ENCODE peak calls at places on chromosomes 13 and 19, in six cellular contexts. H is esophagus squamous epithelium, N is tibial nerve, Q is K562, K is spleen, Y is prostate gland. U is an unnamed sample. For H3K4me1, the result is how much of the 10 kb centered on the place peaks cover.

GRCh38 chr13:92677571-92677970 is 549.0 kb upstream of the GPC6 start:
- DNase-seq in H (no peak), K (no peak), Y (no peak), N (no peak), Q (no peak), U (no peak)

GRCh38 chr13:27000686-27001085 is 170.9 kb downstream of the USP12 start:
- DNase-seq in N (no peak), H (no peak), K (no peak), Y (no peak), Q (no peak), U (no peak)

GRCh38 chr13:79481685-79482052 is 714 bp downstream of the NDFIP2 start:
- DNase-seq in Q (peak), Y (peak), K (no peak), N (no peak), H (no peak), U (peak)

GRCh38 chr13:50085063-50085462 is 69.8 kb downstream of the KCNRG start:
- DNase-seq in H (no peak), N (no peak), Y (no peak), K (no peak), Q (no peak), U (no peak)

GRCh38 chr13:93776936-93777335 is 550.3 kb downstream of the GPC6 start:
- DNase-seq in N (no peak), K (no peak), H (no peak), Q (no peak), Y (no peak), U (no peak)

GRCh38 chr19:43984687-43985000 is 656 bp downstream of the ZNF155 start:
- DNase-seq in K (peak), Q (no peak), N (no peak), H (no peak), Y (peak), U (no peak)

GRCh38 chr13:91389186-91389585 is 9.2 kb upstream of the GPC5 start:
- DNase-seq in Y (no peak), K (no peak), Q (no peak), H (no peak), N (no peak), U (no peak)

GRCh38 chr19:5839312-5840017 is at the start of gene FUT6:
- DNase-seq in Q (no peak), H (no peak), Y (no peak), K (no peak), N (no peak), U (peak)

GRCh38 chr19:52231154-52231565 is 38.2 kb upstream of the ZNF766 start:
- DNase-seq in K (no peak), N (no peak), Y (no peak), Q (no peak), H (no peak), U (no peak)

GRCh38 chr19:42081584-42082258 is 5.8 kb downstream of the ZNF574 start:
- DNase-seq in N (no peak), Q (no peak), K (no peak), Y (no peak), H (no peak), U (no peak)

GRCh38 chr13:46181799-46182490 is at the start of gene LCP1:
- DNase-seq in H (peak), N (peak), Q (peak), K (peak), Y (no peak), U (peak)

GRCh38 chr13:105135852-105136251 is 1399.6 kb downstream of the EFNB2 start:
- DNase-seq in K (no peak), Y (no peak), Q (no peak), H (no peak), N (no peak), U (no peak)

GRCh38 chr19:15759962-15760565 is 22.3 kb downstream of the OR10H3 start:
- DNase-seq in N (no peak), K (no peak), H (no peak), Y (no peak), Q (no peak), U (no peak)

GRCh38 chr19:40418040-40418439 is 4.9 kb upstream of the PRX start:
- DNase-seq in Q (no peak), N (no peak), Y (no peak), H (no peak), K (no peak), U (no peak)

GRCh38 chr19:47124937-47125668 is 5.5 kb upstream of the SAE1 start:
- DNase-seq in Y (no peak), K (no peak), N (no peak), Q (peak), H (no peak), U (no peak)

GRCh38 chr19:39413903-39414608 is 1.6 kb downstream of the PLEKHG2 start:
- DNase-seq in H (no peak), Y (no peak), Q (peak), N (no peak), K (peak), U (no peak)

GRCh38 chr13:23718916-23719470 is 148.8 kb downstream of the TNFRSF19 start:
- DNase-seq in K (no peak), H (no peak), Y (no peak), Q (no peak), N (no peak), U (no peak)

GRCh38 chr19:2089001-2089711 is 7.0 kb downstream of the MOB3A start:
- DNase-seq in K (no peak), Q (no peak), Y (peak), N (no peak), H (no peak), U (no peak)

GRCh38 chr13:113493315-113493951 is 2.9 kb upstream of the DCUN1D2 start:
- DNase-seq in Q (no peak), K (no peak), N (no peak), H (no peak), Y (peak), U (no peak)
- TF ChIP-seq POLR2A in Q (peak), K (no peak), N (no peak), H (no peak), Y (no peak), U (no peak)

DNA sequence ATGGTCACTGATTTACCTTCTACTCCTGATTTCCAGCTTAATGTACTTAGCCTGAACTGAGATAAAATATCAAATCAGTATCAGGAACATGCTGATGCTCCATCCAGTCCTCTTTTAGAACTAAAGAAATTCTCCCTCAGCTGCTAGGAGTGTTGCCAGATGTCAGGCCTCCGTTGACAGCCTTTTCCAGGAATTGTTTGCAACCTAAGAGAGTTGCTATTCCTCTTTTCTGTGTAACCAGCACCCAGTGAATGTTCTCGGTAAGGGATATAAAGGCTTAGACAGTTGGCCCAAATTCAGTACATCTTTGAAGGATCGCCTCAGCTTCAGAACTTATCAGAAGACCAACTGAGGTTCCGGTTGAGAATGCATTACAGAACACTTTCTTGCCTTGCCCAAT is 559.0 kb downstream of the PCDH17 start:
- DNase-seq in N (no peak), Q (no peak), H (no peak), Y (no peak), K (no peak), U (no peak)
- H3K4me1 ChIP-seq in N (under half), Q (under half), H (under half), Y (under half), K (under half), U (under half)

DNA sequence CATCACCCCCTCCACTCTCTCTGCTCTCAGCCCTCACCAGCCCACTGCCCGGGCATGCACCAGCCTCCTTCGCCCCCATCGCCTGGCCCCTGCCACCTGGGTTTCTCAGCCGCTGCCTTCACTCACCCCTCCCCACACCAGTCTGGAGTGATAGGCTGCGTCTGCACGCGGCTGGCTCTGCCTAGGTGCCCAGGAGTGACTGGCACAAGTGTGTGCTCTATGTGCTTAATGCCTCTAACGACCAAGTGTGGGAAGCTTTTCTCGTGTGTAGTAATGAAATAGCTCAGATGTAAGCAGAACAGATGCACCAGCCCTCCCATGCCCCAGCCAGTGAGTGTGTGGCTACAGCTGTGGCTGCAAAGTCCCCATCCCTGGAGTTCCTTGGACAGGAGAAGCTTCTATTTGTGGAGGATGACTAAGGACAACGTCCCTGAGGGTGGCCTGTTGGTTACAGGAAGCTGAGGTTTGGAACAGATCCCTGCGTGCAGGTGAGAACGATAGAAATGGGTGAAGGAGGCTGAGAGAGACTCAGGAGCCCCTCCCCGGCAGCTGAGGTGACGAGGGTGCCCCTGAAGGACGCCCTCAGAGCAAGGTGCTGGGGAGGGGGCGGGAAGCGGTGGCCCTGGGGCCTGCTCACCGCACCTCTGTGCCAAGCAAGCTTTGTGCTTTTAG is 35.6 kb downstream of the ATP11A start:
- DNase-seq in Q (no peak), Y (no peak), N (no peak), H (no peak), K (peak), U (peak)
- TF ChIP-seq POLR2A in Q (no peak), Y (no peak), N (no peak), H (no peak), K (no peak), U (no peak)

GRCh38 chr13:33277946-33278345 is 7.6 kb downstream of the STARD13 start:
- DNase-seq in Y (no peak), N (peak), H (no peak), K (no peak), Q (no peak), U (no peak)
- H3K4me1 ChIP-seq in Y (under half), N (under half), H (under half), K (under half), Q (under half), U (under half)